ENCODE peak calls at places on chromosomes 16 and 17, in ten cellular contexts. A is mucosa of descending colon, Y is AG04450, R is cardiac muscle cell, J is heart right ventricle, K is GM23248, C is GM12865, P is HAP-1, N is left ventricle myocardium inferior, E is lower leg skin. G is an unnamed sample.

GRCh38 chr17:78717431-78717980 is 64.6 kb downstream of the CYTH1 start:
- DNase-seq in A (no peak), Y (no peak), R (no peak), J (no peak), K (peak; percentile 64), C (peak; percentile 50), P (peak; percentile 86), N (no peak), E (no peak), G (no peak)

GRCh38 chr17:64546716-64547115 is 39.9 kb downstream of the CEP95 start:
- DNase-seq in A (no peak), Y (no peak), R (no peak), J (no peak), K (no peak), C (no peak), P (no peak), N (no peak), E (no peak), G (no peak)

GRCh38 chr16:72878301-72879269 is 169.3 kb downstream of the ZFHX3 start:
- DNase-seq in A (no peak), Y (no peak), R (peak; percentile 45), J (no peak), K (peak; percentile 8), C (no peak), P (no peak), N (no peak), E (no peak), G (no peak)

GRCh38 chr17:82984751-82985435 is 94.5 kb upstream of the METRNL start:
- DNase-seq in A (no peak), Y (no peak), R (no peak), J (no peak), K (no peak), C (no peak), P (no peak), N (no peak), E (no peak), G (no peak)

GRCh38 chr16:87182759-87183158 is 134.4 kb downstream of the C16orf95 start:
- DNase-seq in A (no peak), Y (no peak), R (no peak), J (no peak), K (no peak), C (no peak), P (no peak), N (no peak), E (no peak), G (no peak)

GRCh38 chr17:66580178-66580577 is 254.7 kb upstream of the CACNG5 start:
- DNase-seq in A (no peak), Y (peak; percentile 57), R (peak; percentile 81), J (peak; percentile 31), K (no peak), C (no peak), P (no peak), N (peak; percentile 26), E (no peak), G (peak; percentile 44)

GRCh38 chr16:84115919-84116719 is 623 bp downstream of the MBTPS1 start:
- DNase-seq in A (no peak), Y (no peak), R (peak; percentile 66), J (peak; percentile 43), K (peak; percentile 66), C (peak; percentile 74), P (peak; percentile 28), N (no peak), E (peak; percentile 91), G (no peak)

GRCh38 chr16:79362312-79362970 is 238.1 kb downstream of the MAF start:
- DNase-seq in A (no peak), Y (no peak), R (no peak), J (no peak), K (no peak), C (no peak), P (no peak), N (no peak), E (no peak), G (no peak)

GRCh38 chr16:58110590-58111330 is 18.4 kb downstream of the CFAP20 start:
- DNase-seq in A (no peak), Y (no peak), R (peak; percentile 43), J (no peak), K (peak; percentile 42), C (no peak), P (no peak), N (no peak), E (no peak), G (no peak)
- H3K4me3 ChIP-seq in A (no peak overlapping the region), Y (no peak overlapping the region), R (no peak overlapping the region), J (no peak overlapping the region), K (no peak overlapping the region), C (no peak overlapping the region), P (no peak overlapping the region), N (no peak overlapping the region), E (no peak overlapping the region), G (no peak overlapping the region)

GRCh38 chr17:33292184-33292980 is 713 bp downstream of the ASIC2 start:
- DNase-seq in A (peak; percentile 45), Y (no peak), R (peak; percentile 48), J (no peak), K (peak; percentile 30), C (no peak), P (no peak), N (no peak), E (no peak), G (peak; percentile 64)
- H3K4me3 ChIP-seq in A (peak overlapping the region; percentile 3), Y (peak overlapping the region; percentile 54), R (peak overlapping the region; percentile 23), J (peak overlapping the region; percentile 5), K (peak overlapping the region; percentile 53), C (no peak overlapping the region), P (no peak overlapping the region), N (peak overlapping the region; percentile 50), E (no peak overlapping the region), G (no peak overlapping the region)

GRCh38 chr17:8963017-8963416 is 2.5 kb downstream of the PIK3R5 start:
- DNase-seq in A (no peak), Y (no peak), R (no peak), J (no peak), K (no peak), C (no peak), P (no peak), N (no peak), E (no peak), G (no peak)

GRCh38 chr17:8966926-8967325 is 1.4 kb upstream of the PIK3R5 start:
- DNase-seq in A (no peak), Y (no peak), R (no peak), J (no peak), K (no peak), C (peak; percentile 55), P (no peak), N (no peak), E (no peak), G (no peak)

GRCh38 chr17:8964801-8965393 is 610 bp downstream of the PIK3R5 start:
- DNase-seq in A (peak; percentile 72), Y (no peak), R (no peak), J (no peak), K (no peak), C (peak; percentile 69), P (no peak), N (no peak), E (peak; percentile 85), G (peak; percentile 83)

GRCh38 chr17:8963665-8964258 is 1.7 kb downstream of the PIK3R5 start:
- DNase-seq in A (no peak), Y (no peak), R (no peak), J (no peak), K (no peak), C (no peak), P (no peak), N (no peak), E (no peak), G (no peak)

DNA sequence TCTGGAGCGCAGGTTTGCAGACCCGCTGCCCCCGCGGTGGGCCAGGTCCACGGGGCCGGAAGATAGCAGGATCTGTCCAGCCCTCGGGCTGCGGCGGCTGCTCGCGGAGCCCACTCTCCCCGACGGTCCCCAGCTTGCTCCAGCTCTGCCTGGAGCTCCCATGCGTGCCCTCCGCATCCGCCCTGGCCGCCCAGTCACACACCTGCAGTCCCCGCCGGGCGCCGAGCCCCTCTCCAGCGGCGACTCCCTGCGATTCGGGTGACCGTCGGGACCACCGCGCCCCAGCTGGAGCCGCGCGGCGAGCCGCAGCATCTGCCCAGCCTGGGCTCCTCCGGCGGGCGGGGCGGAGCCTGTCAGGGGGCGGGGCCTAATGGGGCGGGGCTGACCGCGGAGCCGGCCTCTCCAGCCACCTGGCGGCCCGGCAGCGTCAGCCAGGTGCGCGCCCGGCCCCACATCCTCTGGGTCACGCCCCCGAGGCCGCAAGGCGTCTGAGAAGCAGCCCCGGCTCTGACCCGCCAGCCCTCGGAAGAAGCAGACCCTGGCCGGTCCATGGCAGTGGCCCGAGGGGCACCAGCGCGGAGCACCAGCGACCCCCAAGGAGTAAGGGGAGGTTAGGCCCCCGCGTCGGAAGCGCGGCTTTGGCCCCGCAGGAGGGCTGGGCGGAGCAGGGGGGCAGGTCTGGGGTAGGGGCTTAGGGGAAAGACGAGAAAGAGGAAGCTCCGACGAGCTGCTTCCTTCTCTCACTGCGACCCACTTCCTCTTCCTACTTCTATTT is at the start of gene PIK3R5:
- DNase-seq in A (peak; percentile 90), Y (no peak), R (peak; percentile 19), J (peak; percentile 24), K (no peak), C (peak; percentile 93), P (no peak), N (peak; percentile 50), E (peak; percentile 89), G (peak; percentile 72)
- H3K4me3 ChIP-seq in A (peak within 1 kb of the TSS; percentile 30), Y (no peak within 1 kb of the TSS), R (peak within 1 kb of the TSS; percentile 23), J (peak within 1 kb of the TSS; percentile 83), K (no peak within 1 kb of the TSS), C (peak within 1 kb of the TSS; percentile 57), P (peak within 1 kb of the TSS; percentile 18), N (peak within 1 kb of the TSS; percentile 55), E (peak within 1 kb of the TSS; percentile 8), G (peak within 1 kb of the TSS; percentile 66)

GRCh38 chr16:89304181-89304851 is 86.8 kb downstream of the ZNF778 start:
- DNase-seq in A (peak; percentile 28), Y (no peak), R (no peak), J (no peak), K (no peak), C (peak; percentile 18), P (no peak), N (no peak), E (no peak), G (peak; percentile 31)

GRCh38 chr16:89300311-89300975 is 82.9 kb downstream of the ZNF778 start:
- DNase-seq in A (no peak), Y (peak; percentile 27), R (no peak), J (no peak), K (no peak), C (no peak), P (no peak), N (peak; percentile 54), E (no peak), G (no peak)

GRCh38 chr16:89300976-89301360 is 83.5 kb downstream of the ZNF778 start:
- DNase-seq in A (no peak), Y (no peak), R (no peak), J (no peak), K (no peak), C (no peak), P (no peak), N (no peak), E (no peak), G (no peak)

GRCh38 chr16:89304941-89305705 is 87.6 kb downstream of the ZNF778 start:
- DNase-seq in A (peak; percentile 49), Y (no peak), R (no peak), J (no peak), K (no peak), C (no peak), P (no peak), N (no peak), E (no peak), G (no peak)

DNA sequence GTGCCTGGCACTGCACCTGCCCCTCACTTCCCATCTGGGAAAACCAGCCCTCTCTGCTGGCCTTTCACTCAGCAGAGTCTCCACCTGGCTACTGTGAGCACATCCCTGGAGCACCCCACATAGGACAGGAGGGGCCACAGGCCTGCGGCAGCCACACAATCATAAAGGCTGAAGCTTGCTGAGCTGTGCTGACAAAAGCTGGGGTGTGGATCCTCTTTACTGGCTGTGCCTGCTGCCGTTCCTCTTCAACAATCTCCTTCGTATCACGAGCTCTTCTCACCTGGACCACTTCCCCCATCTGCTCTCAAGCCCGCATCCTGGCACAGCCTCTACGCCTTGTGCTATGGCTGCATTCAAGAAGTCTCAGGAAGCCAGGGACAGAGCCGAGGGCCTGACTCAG is 86.1 kb downstream of the ZNF778 start:
- DNase-seq in A (peak; percentile 37), Y (no peak), R (no peak), J (no peak), K (no peak), C (no peak), P (no peak), N (no peak), E (no peak), G (no peak)
- H3K4me3 ChIP-seq in A (no peak overlapping the region), Y (no peak overlapping the region), R (no peak overlapping the region), J (no peak overlapping the region), K (no peak overlapping the region), C (no peak overlapping the region), P (no peak overlapping the region), N (no peak overlapping the region), E (no peak overlapping the region), G (no peak overlapping the region)